ENCODE peak calls at places on chromosomes 11 and 22, in seven cellular contexts. One of them, this sample, is unnamed.
A peak's percentile ranks its signal among the peaks of the same experiment; 100 is the strongest.

GRCh38 chr11:111303476-111303875 is 5.1 kb downstream of the POU2AF3 start:
- DNase-seq in neural progenitor cell: no peak
- DNase-seq in K562: no peak
- DNase-seq in brain microvascular endothelial cell: no peak
- DNase-seq in tibial artery: no peak
- DNase-seq in GM06990: no peak
- DNase-seq in stomach: peak; percentile 77
- DNase-seq in this sample: no peak

GRCh38 chr11:3001496-3001895 is 9.4 kb upstream of the NAP1L4 start:
- DNase-seq in stomach: peak; percentile 79
- DNase-seq in K562: no peak
- DNase-seq in neural progenitor cell: no peak
- DNase-seq in tibial artery: peak; percentile 82
- DNase-seq in brain microvascular endothelial cell: no peak
- DNase-seq in GM06990: no peak
- DNase-seq in this sample: no peak

GRCh38 chr22:33049125-33049729 is 9.0 kb downstream of the SYN3 start:
- DNase-seq in K562: peak; percentile 66
- DNase-seq in brain microvascular endothelial cell: peak; percentile 61
- DNase-seq in tibial artery: peak; percentile 81
- DNase-seq in stomach: peak; percentile 80
- DNase-seq in neural progenitor cell: peak; percentile 82
- DNase-seq in GM06990: no peak
- DNase-seq in this sample: peak; percentile 43

GRCh38 chr22:26428515-26429457 is at the start of gene ASPHD2:
- DNase-seq in K562: peak; percentile 83
- DNase-seq in tibial artery: no peak
- DNase-seq in GM06990: peak; percentile 93
- DNase-seq in brain microvascular endothelial cell: peak; percentile 44
- DNase-seq in stomach: peak; percentile 73
- DNase-seq in neural progenitor cell: peak; percentile 93
- DNase-seq in this sample: peak; percentile 22

GRCh38 chr11:121225402-121225801 is 67.2 kb upstream of the SC5D start:
- DNase-seq in stomach: no peak
- DNase-seq in neural progenitor cell: no peak
- DNase-seq in tibial artery: no peak
- DNase-seq in brain microvascular endothelial cell: no peak
- DNase-seq in K562: no peak
- DNase-seq in GM06990: no peak
- DNase-seq in this sample: no peak

GRCh38 chr11:103878646-103879045 is 157.8 kb upstream of the DDI1 start:
- DNase-seq in K562: no peak
- DNase-seq in stomach: no peak
- DNase-seq in neural progenitor cell: no peak
- DNase-seq in brain microvascular endothelial cell: no peak
- DNase-seq in tibial artery: no peak
- DNase-seq in GM06990: no peak
- DNase-seq in this sample: no peak

GRCh38 chr11:2534131-2534956 is 89.5 kb downstream of the KCNQ1 start:
- DNase-seq in GM06990: no peak
- DNase-seq in K562: no peak
- DNase-seq in stomach: no peak
- DNase-seq in brain microvascular endothelial cell: no peak
- DNase-seq in neural progenitor cell: no peak
- DNase-seq in tibial artery: peak; percentile 63
- DNase-seq in this sample: no peak

GRCh38 chr11:17738350-17739207 is 4.0 kb downstream of the KCNC1 start:
- DNase-seq in tibial artery: peak; percentile 32
- DNase-seq in K562: peak; percentile 38
- DNase-seq in GM06990: no peak
- DNase-seq in neural progenitor cell: peak; percentile 81
- DNase-seq in brain microvascular endothelial cell: no peak
- DNase-seq in stomach: no peak
- DNase-seq in this sample: no peak

GRCh38 chr11:83554896-83555295 is 268.7 kb upstream of the CCDC90B start:
- DNase-seq in GM06990: no peak
- DNase-seq in tibial artery: no peak
- DNase-seq in brain microvascular endothelial cell: no peak
- DNase-seq in neural progenitor cell: no peak
- DNase-seq in K562: no peak
- DNase-seq in stomach: no peak
- DNase-seq in this sample: no peak

GRCh38 chr11:113562981-113563461 is 87.8 kb upstream of the DRD2 start:
- DNase-seq in brain microvascular endothelial cell: no peak
- DNase-seq in K562: no peak
- DNase-seq in tibial artery: no peak
- DNase-seq in neural progenitor cell: no peak
- DNase-seq in stomach: no peak
- DNase-seq in GM06990: no peak
- DNase-seq in this sample: peak; percentile 36

GRCh38 chr11:123373754-123374621 is 56.1 kb upstream of the GRAMD1B start:
- DNase-seq in stomach: no peak
- DNase-seq in GM06990: no peak
- DNase-seq in K562: no peak
- DNase-seq in brain microvascular endothelial cell: no peak
- DNase-seq in tibial artery: no peak
- DNase-seq in neural progenitor cell: no peak
- DNase-seq in this sample: no peak

GRCh38 chr11:28315440-28315839 is 207.3 kb downstream of the METTL15 start:
- DNase-seq in K562: no peak
- DNase-seq in brain microvascular endothelial cell: no peak
- DNase-seq in GM06990: no peak
- DNase-seq in neural progenitor cell: no peak
- DNase-seq in stomach: no peak
- DNase-seq in tibial artery: no peak
- DNase-seq in this sample: no peak

GRCh38 chr11:13011366-13012036 is 2.4 kb downstream of the RASSF10 start:
- DNase-seq in neural progenitor cell: no peak
- DNase-seq in K562: no peak
- DNase-seq in tibial artery: no peak
- DNase-seq in brain microvascular endothelial cell: no peak
- DNase-seq in GM06990: no peak
- DNase-seq in stomach: no peak
- DNase-seq in this sample: no peak

GRCh38 chr11:13010737-13011342 is 1.7 kb downstream of the RASSF10 start:
- DNase-seq in stomach: peak; percentile 48
- DNase-seq in K562: no peak
- DNase-seq in tibial artery: no peak
- DNase-seq in brain microvascular endothelial cell: no peak
- DNase-seq in neural progenitor cell: peak; percentile 74
- DNase-seq in GM06990: no peak
- DNase-seq in this sample: no peak

GRCh38 chr11:13009921-13010736 is 1.0 kb downstream of the RASSF10 start:
- DNase-seq in K562: no peak
- DNase-seq in neural progenitor cell: peak; percentile 83
- DNase-seq in brain microvascular endothelial cell: no peak
- DNase-seq in tibial artery: no peak
- DNase-seq in stomach: peak; percentile 54
- DNase-seq in GM06990: no peak
- DNase-seq in this sample: no peak

GRCh38 chr11:13013054-13013488 is 4.0 kb downstream of the RASSF10 start:
- DNase-seq in K562: no peak
- DNase-seq in GM06990: no peak
- DNase-seq in tibial artery: no peak
- DNase-seq in stomach: no peak
- DNase-seq in brain microvascular endothelial cell: no peak
- DNase-seq in neural progenitor cell: no peak
- DNase-seq in this sample: no peak

GRCh38 chr11:13012037-13012693 is 3.0 kb downstream of the RASSF10 start:
- DNase-seq in tibial artery: no peak
- DNase-seq in brain microvascular endothelial cell: no peak
- DNase-seq in neural progenitor cell: peak; percentile 88
- DNase-seq in stomach: peak; percentile 75
- DNase-seq in GM06990: no peak
- DNase-seq in K562: no peak
- DNase-seq in this sample: no peak
- H3K4me3 ChIP-seq in tibial artery: no peak overlapping the region
- H3K4me3 ChIP-seq in brain microvascular endothelial cell: no peak overlapping the region
- H3K4me3 ChIP-seq in neural progenitor cell: peak overlapping the region; percentile 54
- H3K4me3 ChIP-seq in stomach: peak overlapping the region; percentile 52
- H3K4me3 ChIP-seq in GM06990: no peak overlapping the region
- H3K4me3 ChIP-seq in K562: no peak overlapping the region
- H3K4me3 ChIP-seq in this sample: no peak overlapping the region

GRCh38 chr11:73403541-73403940 is 27.3 kb downstream of the RELT start:
- DNase-seq in tibial artery: no peak
- DNase-seq in GM06990: no peak
- DNase-seq in neural progenitor cell: no peak
- DNase-seq in stomach: no peak
- DNase-seq in brain microvascular endothelial cell: no peak
- DNase-seq in K562: no peak
- DNase-seq in this sample: no peak

GRCh38 chr11:73405146-73405510 is 28.9 kb downstream of the RELT start:
- DNase-seq in K562: no peak
- DNase-seq in brain microvascular endothelial cell: no peak
- DNase-seq in GM06990: no peak
- DNase-seq in neural progenitor cell: no peak
- DNase-seq in stomach: no peak
- DNase-seq in tibial artery: no peak
- DNase-seq in this sample: no peak

GRCh38 chr11:73402834-73403185 is 26.6 kb downstream of the RELT start:
- DNase-seq in stomach: no peak
- DNase-seq in K562: no peak
- DNase-seq in brain microvascular endothelial cell: no peak
- DNase-seq in tibial artery: no peak
- DNase-seq in neural progenitor cell: no peak
- DNase-seq in GM06990: no peak
- DNase-seq in this sample: no peak

GRCh38 chr11:73404506-73405145 is 28.4 kb downstream of the RELT start:
- DNase-seq in neural progenitor cell: no peak
- DNase-seq in brain microvascular endothelial cell: no peak
- DNase-seq in K562: no peak
- DNase-seq in tibial artery: no peak
- DNase-seq in GM06990: no peak
- DNase-seq in stomach: no peak
- DNase-seq in this sample: no peak

DNA sequence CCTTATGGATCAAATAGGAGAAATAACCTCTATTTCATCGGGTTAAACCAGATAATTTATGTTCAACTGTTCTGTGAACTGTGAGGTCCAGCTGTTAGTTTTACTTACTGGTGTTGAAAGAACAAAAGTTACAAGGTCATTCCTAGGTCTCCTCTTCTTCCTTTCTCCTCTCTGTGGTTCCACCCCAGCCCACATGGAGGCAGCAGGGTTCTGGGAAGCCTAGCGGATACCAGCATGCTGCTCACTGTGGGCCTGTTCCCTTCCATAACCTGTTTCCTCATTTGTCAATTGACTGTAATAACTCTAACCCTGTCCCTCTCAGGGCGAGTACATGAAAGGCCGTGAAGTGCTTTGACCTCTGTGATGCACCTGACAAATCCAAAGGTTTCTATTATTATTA is 27.8 kb downstream of the RELT start:
- DNase-seq in neural progenitor cell: peak; percentile 61
- DNase-seq in tibial artery: no peak
- DNase-seq in brain microvascular endothelial cell: peak; percentile 59
- DNase-seq in K562: peak; percentile 57
- DNase-seq in GM06990: no peak
- DNase-seq in stomach: peak; percentile 54
- DNase-seq in this sample: no peak
- TF ChIP-seq CTCF in neural progenitor cell: peak; percentile 64
- TF ChIP-seq CTCF in tibial artery: peak; percentile 71
- TF ChIP-seq CTCF in brain microvascular endothelial cell: peak; percentile 86
- TF ChIP-seq CTCF in K562: peak; percentile 81
- TF ChIP-seq CTCF in GM06990: peak; percentile 20
- TF ChIP-seq CTCF in stomach: peak; percentile 56
- TF ChIP-seq CTCF in this sample: peak; percentile 67

GRCh38 chr22:25111579-25112517 is 87.8 kb upstream of the CRYBB3 start:
- DNase-seq in neural progenitor cell: no peak
- DNase-seq in stomach: peak; percentile 87
- DNase-seq in GM06990: no peak
- DNase-seq in brain microvascular endothelial cell: no peak
- DNase-seq in tibial artery: peak; percentile 89
- DNase-seq in K562: peak; percentile 12
- DNase-seq in this sample: no peak
- H3K4me3 ChIP-seq in neural progenitor cell: peak overlapping the region; percentile 61
- H3K4me3 ChIP-seq in stomach: peak overlapping the region; percentile 59
- H3K4me3 ChIP-seq in GM06990: peak overlapping the region; percentile 41
- H3K4me3 ChIP-seq in brain microvascular endothelial cell: peak overlapping the region; percentile 58
- H3K4me3 ChIP-seq in tibial artery: peak overlapping the region; percentile 66
- H3K4me3 ChIP-seq in K562: peak overlapping the region; percentile 23
- H3K4me3 ChIP-seq in this sample: peak overlapping the region; percentile 43

GRCh38 chr11:77038825-77039326 is 4.7 kb downstream of the B3GNT6 start:
- DNase-seq in stomach: no peak
- DNase-seq in GM06990: peak; percentile 23
- DNase-seq in neural progenitor cell: no peak
- DNase-seq in tibial artery: no peak
- DNase-seq in brain microvascular endothelial cell: no peak
- DNase-seq in K562: no peak
- DNase-seq in this sample: no peak

GRCh38 chr11:77040889-77041288 is 6.7 kb downstream of the B3GNT6 start:
- DNase-seq in GM06990: no peak
- DNase-seq in brain microvascular endothelial cell: no peak
- DNase-seq in tibial artery: no peak
- DNase-seq in neural progenitor cell: no peak
- DNase-seq in stomach: no peak
- DNase-seq in K562: no peak
- DNase-seq in this sample: no peak

GRCh38 chr11:77040401-77040777 is 6.2 kb downstream of the B3GNT6 start:
- DNase-seq in brain microvascular endothelial cell: no peak
- DNase-seq in tibial artery: no peak
- DNase-seq in neural progenitor cell: no peak
- DNase-seq in K562: no peak
- DNase-seq in GM06990: no peak
- DNase-seq in stomach: no peak
- DNase-seq in this sample: no peak

GRCh38 chr11:77038029-77038824 is 4.0 kb downstream of the B3GNT6 start:
- DNase-seq in neural progenitor cell: no peak
- DNase-seq in GM06990: no peak
- DNase-seq in stomach: no peak
- DNase-seq in tibial artery: no peak
- DNase-seq in K562: no peak
- DNase-seq in brain microvascular endothelial cell: no peak
- DNase-seq in this sample: no peak

DNA sequence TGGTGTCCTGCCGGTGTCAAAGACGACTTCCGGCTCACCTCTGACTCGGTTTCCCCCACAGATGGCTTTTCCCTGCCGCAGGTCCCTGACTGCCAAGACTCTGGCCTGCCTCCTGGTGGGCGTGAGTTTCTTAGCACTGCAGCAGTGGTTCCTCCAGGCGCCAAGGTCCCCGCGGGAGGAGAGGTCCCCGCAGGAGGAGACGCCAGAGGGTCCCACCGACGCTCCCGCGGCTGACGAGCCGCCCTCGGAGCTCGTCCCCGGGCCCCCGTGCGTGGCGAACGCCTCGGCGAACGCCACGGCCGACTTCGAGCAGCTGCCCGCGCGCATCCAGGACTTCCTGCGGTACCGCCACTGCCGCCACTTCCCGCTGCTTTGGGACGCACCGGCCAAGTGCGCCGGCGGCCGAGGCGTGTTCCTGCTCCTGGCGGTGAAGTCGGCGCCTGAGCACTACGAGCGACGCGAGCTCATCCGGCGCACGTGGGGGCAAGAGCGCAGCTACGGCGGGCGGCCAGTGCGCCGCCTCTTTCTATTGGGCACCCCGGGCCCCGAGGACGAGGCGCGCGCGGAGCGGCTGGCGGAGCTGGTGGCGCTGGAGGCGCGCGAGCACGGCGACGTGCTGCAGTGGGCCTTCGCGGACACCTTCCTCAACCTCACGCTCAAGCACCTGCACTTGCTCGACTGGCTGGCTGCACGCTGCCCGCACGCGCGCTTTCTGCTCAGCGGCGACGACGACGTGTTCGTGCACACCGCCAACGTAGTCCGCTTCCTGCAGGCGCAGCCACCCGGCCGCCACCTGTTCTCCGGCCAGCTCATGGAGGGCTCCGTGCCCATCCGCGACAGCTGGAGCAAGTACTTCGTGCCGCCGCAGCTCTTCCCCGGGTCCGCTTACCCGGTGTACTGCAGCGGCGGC is 5.5 kb downstream of the B3GNT6 start:
- DNase-seq in GM06990: no peak
- DNase-seq in stomach: no peak
- DNase-seq in K562: no peak
- DNase-seq in tibial artery: no peak
- DNase-seq in brain microvascular endothelial cell: peak; percentile 24
- DNase-seq in neural progenitor cell: peak; percentile 69
- DNase-seq in this sample: no peak
- TF ChIP-seq CTCF in GM06990: peak; percentile 61
- TF ChIP-seq CTCF in stomach: no peak
- TF ChIP-seq CTCF in K562: no peak
- TF ChIP-seq CTCF in tibial artery: no peak
- TF ChIP-seq CTCF in brain microvascular endothelial cell: peak; percentile 75
- TF ChIP-seq CTCF in neural progenitor cell: peak; percentile 60
- TF ChIP-seq CTCF in this sample: peak; percentile 50